ENCODE peak calls at places on chromosome 17, in eight cellular contexts. D, M, X, I, E, W, O and P are unnamed samples.
A peak's percentile ranks its signal among the peaks of the same experiment; 100 is the strongest.

GRCh38 chr17:50817142-50817751 is 18.1 kb upstream of the WFIKKN2 start:
- DNase-seq in D (no peak), M (no peak), X (no peak), I (no peak), E (no peak), W (peak; percentile 33), O (peak; percentile 58), P (no peak)

GRCh38 chr17:42340691-42341127 is 47.5 kb downstream of the STAT3 start:
- DNase-seq in D (no peak), M (no peak), X (no peak), I (no peak), E (no peak), W (no peak), O (no peak), P (no peak)

GRCh38 chr17:2025622-2026309 is 632 bp upstream of the RTN4RL1 start:
- DNase-seq in D (peak; percentile 85), M (peak; percentile 60), X (no peak), I (peak; percentile 84), E (peak; percentile 60), W (peak; percentile 82), O (peak; percentile 86), P (peak; percentile 74)

GRCh38 chr17:63356275-63356905 is 89.7 kb downstream of the CYB561 start:
- DNase-seq in D (no peak), M (no peak), X (no peak), I (no peak), E (no peak), W (no peak), O (peak; percentile 28), P (no peak)

GRCh38 chr17:73956595-73957465 is 246.6 kb upstream of the RPL38 start:
- DNase-seq in D (no peak), M (no peak), X (no peak), I (no peak), E (peak; percentile 56), W (peak; percentile 72), O (peak; percentile 84), P (peak; percentile 36)

GRCh38 chr17:51926448-51926847 is 232.1 kb downstream of the CA10 start:
- DNase-seq in D (no peak), M (no peak), X (no peak), I (no peak), E (no peak), W (no peak), O (peak; percentile 19), P (no peak)

GRCh38 chr17:56425483-56425882 is 168.0 kb upstream of the NOG start:
- DNase-seq in D (no peak), M (no peak), X (no peak), I (no peak), E (no peak), W (no peak), O (no peak), P (no peak)

GRCh38 chr17:34456121-34456520 is 93.1 kb upstream of the CCL1 start:
- DNase-seq in D (no peak), M (no peak), X (no peak), I (no peak), E (no peak), W (no peak), O (no peak), P (no peak)

GRCh38 chr17:57243171-57243622 is 13.1 kb upstream of the MSI2 start:
- DNase-seq in D (peak; percentile 66), M (peak; percentile 40), X (no peak), I (peak; percentile 61), E (peak; percentile 70), W (peak; percentile 66), O (peak; percentile 77), P (peak; percentile 92)

GRCh38 chr17:6163632-6164319 is 93.6 kb downstream of the WSCD1 start:
- DNase-seq in D (no peak), M (no peak), X (no peak), I (no peak), E (no peak), W (no peak), O (no peak), P (no peak)

GRCh38 chr17:80856863-80857488 is 134.7 kb upstream of the CHMP6 start:
- DNase-seq in D (no peak), M (no peak), X (no peak), I (no peak), E (no peak), W (no peak), O (no peak), P (no peak)

GRCh38 chr17:50603340-50603739 is 31.3 kb upstream of the ABCC3 start:
- DNase-seq in D (no peak), M (no peak), X (no peak), I (no peak), E (peak; percentile 35), W (no peak), O (no peak), P (no peak)

DNA sequence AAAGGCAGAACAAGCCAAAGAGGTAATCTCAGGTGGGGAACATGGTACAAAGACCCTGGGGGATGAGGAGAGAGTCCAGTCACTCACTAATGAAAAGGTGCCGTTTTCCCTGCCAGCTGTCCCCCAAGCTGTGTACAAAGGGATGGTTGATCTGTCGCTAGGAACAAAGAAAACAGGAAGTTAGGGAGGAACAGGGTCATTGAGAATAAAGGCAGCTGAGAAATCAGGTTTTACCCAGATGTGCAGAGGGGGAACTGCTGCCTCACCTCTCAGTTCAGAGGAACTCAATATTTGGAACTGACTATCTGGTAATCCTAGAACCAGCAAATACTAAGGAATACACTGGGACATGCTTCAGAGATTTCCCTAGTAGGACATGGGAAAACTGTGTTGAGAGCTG is 1.5 kb downstream of the RSKR start:
- DNase-seq in D (no peak), M (no peak), X (no peak), I (no peak), E (no peak), W (no peak), O (no peak), P (no peak)
- TF ChIP-seq POLR2A in D (no peak), M (no peak), X (no peak), I (no peak), E (no peak), W (no peak), O (no peak), P (no peak)

GRCh38 chr17:48645639-48646182 is 19.6 kb upstream of the HOXB9 start:
- DNase-seq in D (no peak), M (no peak), X (no peak), I (no peak), E (no peak), W (no peak), O (no peak), P (no peak)

GRCh38 chr17:48649741-48650140 is 23.6 kb upstream of the HOXB9 start:
- DNase-seq in D (no peak), M (no peak), X (no peak), I (no peak), E (no peak), W (no peak), O (no peak), P (no peak)

GRCh38 chr17:48646183-48647102 is 20.3 kb upstream of the HOXB9 start:
- DNase-seq in D (no peak), M (no peak), X (no peak), I (no peak), E (no peak), W (no peak), O (no peak), P (no peak)

GRCh38 chr17:48647103-48647963 is 21.2 kb upstream of the HOXB9 start:
- DNase-seq in D (no peak), M (no peak), X (no peak), I (no peak), E (no peak), W (no peak), O (no peak), P (no peak)

DNA sequence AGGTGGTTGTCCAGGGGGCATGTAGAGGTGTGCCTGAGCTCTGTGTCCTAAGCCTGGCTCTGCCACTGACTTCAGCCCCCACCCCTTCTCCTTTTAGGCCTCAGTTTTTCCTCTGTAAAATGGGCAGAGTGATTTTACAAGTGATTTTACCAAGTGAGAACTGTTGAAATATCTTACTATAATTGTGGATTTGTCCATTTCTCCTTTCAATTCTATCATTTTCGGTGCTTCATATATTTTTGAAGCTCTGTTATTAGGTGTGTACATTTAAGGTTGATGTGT is 21.7 kb upstream of the HOXB9 start:
- DNase-seq in D (no peak), M (no peak), X (no peak), I (no peak), E (no peak), W (no peak), O (no peak), P (no peak)
- H3K4me3 ChIP-seq in D (peak overlapping the region; percentile 65), M (no peak overlapping the region), X (no peak overlapping the region), I (no peak overlapping the region), E (no peak overlapping the region), W (no peak overlapping the region), O (no peak overlapping the region), P (no peak overlapping the region)

GRCh38 chr17:17225901-17226300 is 11.1 kb downstream of the FLCN start:
- DNase-seq in D (no peak), M (no peak), X (no peak), I (no peak), E (no peak), W (no peak), O (no peak), P (no peak)

GRCh38 chr17:17224137-17224536 is 12.8 kb downstream of the FLCN start:
- DNase-seq in D (no peak), M (no peak), X (no peak), I (no peak), E (no peak), W (no peak), O (no peak), P (no peak)

GRCh38 chr17:17226451-17227265 is 10.3 kb downstream of the FLCN start:
- DNase-seq in D (no peak), M (no peak), X (no peak), I (no peak), E (no peak), W (no peak), O (no peak), P (no peak)

GRCh38 chr17:17221329-17221728 is 15.2 kb upstream of the PLD6 start:
- DNase-seq in D (no peak), M (no peak), X (no peak), I (no peak), E (no peak), W (no peak), O (no peak), P (no peak)

GRCh38 chr17:17223736-17224135 is 13.2 kb downstream of the FLCN start:
- DNase-seq in D (no peak), M (no peak), X (no peak), I (no peak), E (no peak), W (no peak), O (no peak), P (no peak)
- TF ChIP-seq CTCF in D (no peak), M (no peak), X (no peak), I (no peak), E (no peak), W (no peak), O (no peak), P (no peak)

GRCh38 chr17:27570578-27570914 is 60.4 kb upstream of the LGALS9 start:
- DNase-seq in D (no peak), M (no peak), X (no peak), I (no peak), E (no peak), W (no peak), O (no peak), P (no peak)

GRCh38 chr17:27569884-27570577 is 61.0 kb upstream of the LGALS9 start:
- DNase-seq in D (no peak), M (no peak), X (no peak), I (no peak), E (peak; percentile 87), W (peak; percentile 59), O (no peak), P (no peak)

GRCh38 chr17:27572665-27573064 is 58.3 kb upstream of the LGALS9 start:
- DNase-seq in D (no peak), M (no peak), X (no peak), I (no peak), E (no peak), W (no peak), O (no peak), P (no peak)

GRCh38 chr17:27573548-27573947 is 57.4 kb upstream of the LGALS9 start:
- DNase-seq in D (no peak), M (no peak), X (no peak), I (no peak), E (no peak), W (no peak), O (no peak), P (no peak)

GRCh38 chr17:27571563-27572129 is 59.3 kb upstream of the LGALS9 start:
- DNase-seq in D (no peak), M (no peak), X (no peak), I (no peak), E (no peak), W (no peak), O (no peak), P (no peak)
- TF ChIP-seq POLR2A in D (no peak), M (no peak), X (no peak), I (no peak), E (no peak), W (no peak), O (no peak), P (no peak)